ENCODE peak calls at places on chromosomes 13 and 19, in eight cellular contexts. B, X, N, S, G, V, J and R are unnamed samples.
A peak's percentile ranks its signal among the peaks of the same experiment; 100 is the strongest.

GRCh38 chr19:16118489-16119033 is 6.9 kb downstream of the RAB8A start:
- DNase-seq in V (no peak), X (no peak), G (no peak), J (no peak), S (no peak), B (no peak), N (no peak), R (no peak)

GRCh38 chr19:50025794-50026549 is at the start of gene ZNF473:
- DNase-seq in J (peak; percentile 96), S (peak; percentile 98), N (peak; percentile 91), X (peak; percentile 79), G (no peak), V (peak; percentile 97), B (peak; percentile 97), R (peak; percentile 97)

GRCh38 chr19:47229674-47230121 is 1.3 kb downstream of the BBC3 start:
- DNase-seq in V (peak; percentile 39), S (no peak), J (peak; percentile 28), B (peak; percentile 41), N (no peak), G (no peak), X (no peak), R (peak; percentile 45)

GRCh38 chr13:57631607-57632275 is at the start of gene PCDH17:
- DNase-seq in B (peak; percentile 35), V (peak; percentile 64), J (peak; percentile 42), X (no peak), G (no peak), S (peak; percentile 69), N (peak; percentile 29), R (peak; percentile 63)

GRCh38 chr19:40217027-40217810 is 965 bp downstream of the TTC9B start:
- DNase-seq in X (no peak), S (peak; percentile 72), V (peak; percentile 86), G (no peak), B (no peak), J (no peak), N (peak; percentile 62), R (peak; percentile 52)

GRCh38 chr19:13953021-13953531 is 767 bp downstream of the DCAF15 start:
- DNase-seq in S (no peak), X (no peak), G (no peak), V (peak; percentile 59), B (peak; percentile 69), N (no peak), J (peak; percentile 42), R (peak; percentile 74)

GRCh38 chr19:3061214-3062161 is 807 bp downstream of the TLE5 start:
- DNase-seq in N (peak; percentile 73), G (no peak), X (peak; percentile 49), J (peak; percentile 34), B (peak; percentile 61), V (peak; percentile 67), S (no peak), R (peak; percentile 63)

GRCh38 chr13:43085545-43085944 is 62.2 kb downstream of the DNAJC15 start:
- DNase-seq in G (no peak), S (peak; percentile 22), X (no peak), N (peak; percentile 5), J (peak; percentile 72), B (peak; percentile 62), V (peak; percentile 32), R (no peak)

GRCh38 chr13:107023335-107023734 is 455.4 kb upstream of the ARGLU1 start:
- DNase-seq in S (no peak), V (no peak), X (no peak), B (no peak), J (no peak), G (no peak), N (no peak), R (peak; percentile 43)

GRCh38 chr13:50244913-50245574 is 229.8 kb downstream of the KCNRG start:
- DNase-seq in G (peak; percentile 59), S (peak; percentile 15), J (peak; percentile 60), N (no peak), X (no peak), V (peak; percentile 77), B (peak; percentile 50), R (no peak)

GRCh38 chr13:96089749-96090239 is at the start of gene HS6ST3:
- DNase-seq in V (no peak), X (no peak), G (no peak), N (peak; percentile 60), J (no peak), S (peak; percentile 32), B (peak; percentile 7), R (peak; percentile 50)

GRCh38 chr19:6773323-6773931 is 919 bp downstream of the VAV1 start:
- DNase-seq in G (no peak), X (no peak), V (no peak), B (no peak), J (no peak), N (no peak), S (no peak), R (no peak)

GRCh38 chr19:6503407-6504201 is 1.5 kb upstream of the TUBB4A start:
- DNase-seq in N (no peak), V (no peak), S (no peak), J (no peak), X (no peak), G (no peak), B (no peak), R (peak; percentile 82)

GRCh38 chr13:113299951-113300350 is 2.9 kb downstream of the LAMP1 start:
- DNase-seq in V (peak; percentile 70), N (no peak), S (no peak), G (no peak), X (no peak), J (no peak), B (peak; percentile 8), R (no peak)

GRCh38 chr13:31896427-31896826 is 135.1 kb upstream of the FRY start:
- DNase-seq in N (no peak), V (no peak), J (peak; percentile 68), G (peak; percentile 84), B (peak; percentile 76), S (peak; percentile 16), X (no peak), R (peak; percentile 27)

GRCh38 chr13:83722443-83722842 is 159.8 kb downstream of the SLITRK1 start:
- DNase-seq in G (no peak), J (no peak), S (no peak), X (no peak), N (no peak), B (no peak), V (no peak), R (no peak)

GRCh38 chr13:43368003-43368402 is 344.6 kb downstream of the DNAJC15 start:
- DNase-seq in X (no peak), N (no peak), G (no peak), J (peak; percentile 10), S (no peak), B (no peak), V (peak; percentile 22), R (no peak)

GRCh38 chr13:30924726-30925125 is 7.7 kb upstream of the TEX26 start:
- DNase-seq in S (no peak), G (no peak), N (no peak), B (no peak), J (no peak), X (no peak), V (no peak), R (no peak)

GRCh38 chr13:99690426-99691189 is 189.3 kb downstream of the TM9SF2 start:
- DNase-seq in G (no peak), N (peak; percentile 14), V (no peak), X (no peak), B (no peak), J (no peak), S (no peak), R (no peak)

GRCh38 chr19:38735257-38735686 is 9.0 kb downstream of the CAPN12 start:
- DNase-seq in B (no peak), J (no peak), X (no peak), S (peak; percentile 14), G (no peak), N (no peak), V (peak; percentile 64), R (no peak)